ENCODE peak calls at places on chromosomes 7 and 10, in nine cellular contexts. O, G, H, P, E, Y, A, C and I are unnamed samples.

GRCh38 chr7:73847941-73848723 is 5.8 kb upstream of the METTL27 start:
- DNase-seq in A (no peak), Y (no peak), O (peak; percentile 45), G (no peak), H (no peak), C (no peak), P (no peak), E (no peak), I (no peak)

GRCh38 chr10:37711617-37712488 is 145.6 kb downstream of the ZNF248 start:
- DNase-seq in E (no peak), H (no peak), Y (no peak), P (no peak), A (no peak), C (no peak), O (no peak), G (no peak), I (no peak)

GRCh38 chr10:22477365-22478287 is 132.3 kb downstream of the SPAG6 start:
- DNase-seq in H (no peak), Y (no peak), C (no peak), A (no peak), P (no peak), G (no peak), O (no peak), E (no peak), I (no peak)

GRCh38 chr7:57308631-57309408 is 141.2 kb upstream of the ZNF716 start:
- DNase-seq in H (no peak), Y (no peak), P (peak; percentile 21), E (peak; percentile 1), O (no peak), G (no peak), A (no peak), C (no peak), I (peak; percentile 8)

GRCh38 chr10:88131561-88132139 is 268.2 kb downstream of the PTEN start:
- DNase-seq in C (no peak), Y (peak; percentile 64), P (no peak), G (peak; percentile 67), H (peak; percentile 74), E (no peak), A (no peak), O (peak; percentile 89), I (no peak)

GRCh38 chr7:28483112-28483511 is 70.8 kb downstream of the CREB5 start:
- DNase-seq in C (no peak), E (no peak), O (no peak), H (no peak), P (no peak), G (no peak), A (no peak), Y (no peak), I (peak; percentile 28)

GRCh38 chr7:254337-255037 is 35.5 kb upstream of the FOXL3 start:
- DNase-seq in O (no peak), H (no peak), C (no peak), Y (no peak), E (no peak), A (no peak), G (no peak), P (no peak), I (no peak)

GRCh38 chr10:131577786-131578471 is 266.4 kb upstream of the TCERG1L start:
- DNase-seq in H (peak; percentile 30), O (no peak), C (no peak), E (no peak), Y (no peak), G (no peak), A (no peak), P (no peak), I (no peak)

GRCh38 chr10:109987828-109988227 is 20.0 kb upstream of the ADD3 start:
- DNase-seq in E (no peak), O (no peak), G (no peak), A (no peak), H (no peak), Y (no peak), C (no peak), P (no peak), I (no peak)

GRCh38 chr7:127901895-127902703 is 129.1 kb downstream of the LRRC4 start:
- DNase-seq in H (no peak), C (no peak), E (no peak), G (no peak), O (no peak), Y (no peak), P (no peak), A (no peak), I (no peak)

GRCh38 chr10:24849537-24850299 is 102.7 kb downstream of the PRTFDC1 start:
- DNase-seq in A (no peak), H (no peak), P (no peak), C (no peak), O (peak; percentile 81), E (no peak), Y (no peak), G (no peak), I (no peak)

GRCh38 chr7:36661135-36661840 is 63.0 kb downstream of the AOAH start:
- DNase-seq in Y (no peak), E (no peak), H (no peak), C (no peak), P (no peak), G (no peak), A (no peak), O (peak; percentile 71), I (peak; percentile 72)

GRCh38 chr7:150992833-150993302 is 2.1 kb downstream of the NOS3 start:
- DNase-seq in H (no peak), Y (no peak), C (no peak), O (no peak), P (peak; percentile 80), A (no peak), G (no peak), E (peak; percentile 58), I (no peak)

GRCh38 chr10:115141254-115141653 is 48.1 kb downstream of the ATRNL1 start:
- DNase-seq in C (no peak), G (no peak), A (no peak), H (no peak), Y (no peak), O (peak; percentile 13), P (peak; percentile 15), E (no peak), I (no peak)

GRCh38 chr7:117216436-117217069 is 106.3 kb downstream of the WNT2 start:
- DNase-seq in Y (no peak), P (peak; percentile 16), A (no peak), E (no peak), H (no peak), G (no peak), C (no peak), O (no peak), I (no peak)

GRCh38 chr7:84813376-84813775 is 373.5 kb downstream of the SEMA3D start:
- DNase-seq in C (no peak), O (peak; percentile 80), Y (no peak), H (no peak), G (no peak), E (no peak), P (no peak), A (no peak), I (no peak)

GRCh38 chr10:127797339-127797738 is 60.4 kb downstream of the FOXI2 start:
- DNase-seq in Y (no peak), P (peak; percentile 34), O (no peak), A (peak; percentile 10), E (peak; percentile 3), H (no peak), G (no peak), C (no peak), I (no peak)

GRCh38 chr7:79880312-79880711 is 254.3 kb upstream of the GNAI1 start:
- DNase-seq in Y (peak; percentile 26), A (no peak), H (no peak), G (peak; percentile 92), P (no peak), E (no peak), O (no peak), C (no peak), I (no peak)

GRCh38 chr10:127464561-127464960 is 84.5 kb upstream of the NPS start:
- DNase-seq in E (no peak), G (no peak), A (no peak), C (no peak), H (no peak), Y (no peak), O (no peak), P (no peak), I (no peak)

GRCh38 chr7:96097802-96098201 is 224.1 kb downstream of the SLC25A13 start:
- DNase-seq in H (no peak), C (no peak), A (no peak), Y (no peak), P (no peak), O (no peak), G (no peak), E (no peak), I (no peak)

GRCh38 chr7:155803418-155804376 is 8.6 kb downstream of the SHH start:
- DNase-seq in E (no peak), Y (no peak), C (no peak), H (no peak), G (peak; percentile 35), P (peak; percentile 49), A (no peak), O (peak; percentile 45), I (no peak)

GRCh38 chr7:141844256-141844655 is 3.0 kb upstream of the PRSS37 start:
- DNase-seq in A (no peak), C (no peak), E (no peak), P (no peak), H (no peak), Y (no peak), G (no peak), O (no peak), I (no peak)

GRCh38 chr10:49679480-49679893 is at the start of gene C10orf53:
- DNase-seq in C (peak; percentile 31), H (no peak), G (no peak), Y (no peak), E (no peak), P (peak; percentile 80), A (no peak), O (peak; percentile 62), I (no peak)

GRCh38 chr7:50212016-50212325 is 92.5 kb upstream of the IKZF1 start:
- DNase-seq in G (no peak), A (no peak), H (no peak), Y (no peak), O (no peak), P (no peak), E (no peak), C (no peak), I (no peak)

GRCh38 chr7:35705932-35706461 is 11.1 kb upstream of the HERPUD2 start:
- DNase-seq in Y (no peak), A (no peak), P (no peak), C (no peak), G (no peak), E (no peak), O (no peak), H (no peak), I (no peak)

GRCh38 chr10:49113741-49114141 is 1.6 kb downstream of the VSTM4 start:
- DNase-seq in O (no peak), H (no peak), A (no peak), P (no peak), C (no peak), E (no peak), G (no peak), Y (no peak), I (no peak)

GRCh38 chr10:47383254-47384147 is 592 bp downstream of the ZNF488 start:
- DNase-seq in Y (no peak), G (peak; percentile 28), C (no peak), P (no peak), A (no peak), E (peak; percentile 25), O (peak; percentile 18), H (no peak), I (no peak)

GRCh38 chr10:24172909-24173308 is 36.0 kb upstream of the KIAA1217 start:
- DNase-seq in C (no peak), P (no peak), Y (no peak), G (no peak), O (no peak), E (no peak), A (no peak), H (no peak), I (no peak)

GRCh38 chr10:30803901-30804322 is 174.4 kb upstream of the LYZL2 start:
- DNase-seq in C (no peak), H (no peak), E (no peak), G (no peak), O (peak; percentile 79), Y (no peak), A (no peak), P (no peak), I (no peak)

GRCh38 chr7:64880322-64881297 is 22.5 kb upstream of the ZNF273 start:
- DNase-seq in A (no peak), G (no peak), H (no peak), O (no peak), Y (no peak), P (no peak), E (no peak), C (no peak), I (no peak)

GRCh38 chr7:36474283-36475010 is 84.8 kb downstream of the ANLN start:
- DNase-seq in H (no peak), Y (no peak), C (no peak), E (no peak), A (no peak), P (no peak), G (no peak), O (peak; percentile 41), I (no peak)